ENCODE peak calls at places on chromosomes 5 and 9, in five cellular contexts. P is psoas muscle, F is neural progenitor cell, I is GM23338, K is hepatocyte. A is an unnamed sample. For H3K4me1, the result is how much of the 10 kb centered on the place peaks cover.

GRCh38 chr5:143428155-143428554 is 24.7 kb upstream of the NR3C1 start:
- DNase-seq in K (no peak), P (no peak), F (no peak), I (no peak), A (no peak)

GRCh38 chr9:111852291-111852690 is 44.3 kb upstream of the UGCG start:
- DNase-seq in K (no peak), F (no peak), I (no peak), P (no peak), A (no peak)

GRCh38 chr5:128121679-128122078 is 38.1 kb downstream of the SLC12A2 start:
- DNase-seq in I (no peak), F (no peak), P (no peak), K (no peak), A (no peak)

GRCh38 chr9:71760901-71761300 is 7.4 kb downstream of the CEMIP2 start:
- DNase-seq in I (peak), F (peak), K (no peak), P (no peak), A (no peak)

GRCh38 chr5:149114403-149115312 is 26.6 kb upstream of the ABLIM3 start:
- DNase-seq in I (peak), F (peak), K (peak), P (peak), A (peak)

GRCh38 chr5:75050415-75050814 is 1.9 kb downstream of the GCNT4 start:
- DNase-seq in I (peak), F (peak), K (peak), P (no peak), A (peak)

GRCh38 chr9:75088646-75089368 is 493 bp downstream of the OSTF1 start:
- DNase-seq in P (peak), I (peak), F (peak), K (peak), A (peak)

GRCh38 chr5:83331842-83332241 is 139.7 kb upstream of the VCAN start:
- DNase-seq in K (no peak), I (no peak), F (no peak), P (no peak), A (no peak)

GRCh38 chr5:102755691-102756371 is 726 bp downstream of the PAM start:
- DNase-seq in P (peak), F (peak), I (peak), K (peak), A (peak)

GRCh38 chr5:122419195-122419894 is 107.3 kb downstream of the SNCAIP start:
- DNase-seq in I (no peak), P (no peak), K (no peak), F (no peak), A (no peak)

GRCh38 chr9:137486545-137487453 is 27.7 kb upstream of the NSMF start:
- DNase-seq in I (no peak), K (no peak), P (peak), F (no peak), A (no peak)

GRCh38 chr9:137488906-137489305 is 29.8 kb upstream of the NSMF start:
- DNase-seq in F (no peak), P (no peak), K (no peak), I (no peak), A (no peak)

GRCh38 chr9:137488330-137488653 is 29.2 kb upstream of the NSMF start:
- DNase-seq in K (no peak), I (no peak), P (no peak), F (no peak), A (no peak)

GRCh38 chr9:137486141-137486490 is 27.0 kb upstream of the NSMF start:
- DNase-seq in P (no peak), F (no peak), I (no peak), K (no peak), A (no peak)

GRCh38 chr9:137487454-137488329 is 28.6 kb upstream of the NSMF start:
- DNase-seq in P (peak), F (no peak), K (no peak), I (no peak), A (no peak)
- H3K4me1 ChIP-seq in P (under half), F (under half), K (under half), I (under half), A (under half)

DNA sequence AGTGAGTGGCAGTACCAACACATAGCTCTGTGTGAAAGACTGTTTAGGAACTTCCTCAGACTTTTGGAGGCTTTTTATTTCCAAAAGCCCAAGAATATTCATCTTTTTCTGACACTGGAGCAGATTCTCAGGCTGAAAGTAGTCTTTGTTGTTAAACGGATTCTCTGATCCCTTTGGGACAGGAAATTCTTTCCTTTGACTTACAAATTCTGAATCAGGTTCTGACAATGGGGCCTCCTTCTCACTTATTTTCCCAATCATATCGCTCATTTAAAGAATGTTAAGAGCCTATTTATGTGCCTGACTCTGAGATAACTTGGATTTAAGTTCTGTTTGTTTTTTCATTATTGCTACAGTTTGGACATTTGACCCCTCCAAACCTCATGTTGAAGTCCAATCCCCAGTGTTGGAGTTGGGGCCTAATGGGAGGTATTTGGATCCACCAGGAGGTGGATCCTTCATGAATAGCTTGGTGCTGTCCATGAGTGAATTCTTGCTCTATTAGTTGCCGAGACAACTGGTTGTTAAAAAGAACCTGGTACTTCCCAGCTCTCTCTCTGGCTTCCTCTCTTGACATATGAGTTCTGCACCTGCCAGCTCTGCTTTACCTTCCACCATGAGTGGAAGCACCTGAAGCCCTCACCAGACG is 4.1 kb upstream of the ADGRV1 start:
- DNase-seq in I (peak), P (no peak), K (no peak), F (no peak), A (no peak)
- H3K4me3 ChIP-seq in I (peak), P (no peak), K (no peak), F (no peak), A (no peak)

GRCh38 chr5:134539732-134540131 is 14.3 kb downstream of the JADE2 start:
- DNase-seq in K (no peak), I (peak), F (peak), P (no peak), A (no peak)
- H3K4me1 ChIP-seq in K (under half), I (under half), F (under half), P (under half), A (half or more)

GRCh38 chr5:138833095-138833494 is 42.0 kb downstream of the LRRTM2 start:
- DNase-seq in F (no peak), K (no peak), I (peak), P (no peak), A (no peak)

GRCh38 chr5:138829341-138829740 is 45.8 kb downstream of the LRRTM2 start:
- DNase-seq in P (no peak), I (no peak), F (no peak), K (no peak), A (no peak)

GRCh38 chr5:138833726-138834480 is 41.2 kb downstream of the LRRTM2 start:
- DNase-seq in P (no peak), F (no peak), I (peak), K (no peak), A (no peak)

GRCh38 chr5:138831703-138832102 is 43.4 kb downstream of the LRRTM2 start:
- DNase-seq in P (no peak), F (no peak), K (no peak), I (no peak), A (no peak)

GRCh38 chr5:138832218-138832617 is 42.9 kb downstream of the LRRTM2 start:
- DNase-seq in K (no peak), F (no peak), P (no peak), I (no peak), A (no peak)
- H3K4me3 ChIP-seq in K (no peak), F (no peak), P (no peak), I (no peak), A (no peak)

GRCh38 chr5:140116716-140117115 is 2.8 kb downstream of the PURA start:
- DNase-seq in K (no peak), I (peak), P (no peak), F (no peak), A (no peak)
- H3K4me1 ChIP-seq in K (under half), I (under half), P (half or more), F (under half), A (under half)

DNA sequence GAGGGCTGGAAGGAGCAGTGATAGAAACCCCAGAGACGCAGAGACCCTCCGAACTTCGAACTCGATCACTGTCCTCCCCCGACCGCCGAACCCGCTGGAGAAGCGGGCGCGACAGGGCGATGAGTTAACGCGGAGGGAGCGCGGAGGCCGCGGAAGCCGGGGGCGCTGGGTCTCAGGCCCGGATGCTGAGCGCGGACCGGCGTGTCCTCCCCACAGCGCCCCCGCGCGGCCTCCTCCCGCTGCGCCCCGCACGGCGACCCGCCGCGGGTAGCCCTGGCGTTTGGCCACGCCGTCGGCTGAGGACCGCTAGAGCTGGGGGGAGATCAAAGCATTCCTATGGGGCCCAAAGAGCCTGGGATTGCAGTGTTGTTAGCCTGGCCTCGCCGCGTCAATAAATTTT is 7.7 kb upstream of the DMRT2 start:
- DNase-seq in F (no peak), K (no peak), I (peak), P (peak), A (no peak)
- H3K4me3 ChIP-seq in F (no peak), K (no peak), I (peak), P (peak), A (no peak)